ENCODE peak calls at places on chromosomes 16 and 17, in eight cellular contexts. J, T, B, Z, P, H, O and V are unnamed samples.

GRCh38 chr17:2222901-2223616 is 80.5 kb downstream of the SMG6 start:
- DNase-seq in O (no peak), J (no peak), Z (peak; percentile 74), H (peak; percentile 83), B (peak; percentile 95), P (peak; percentile 81), T (peak; percentile 73), V (no peak)

GRCh38 chr16:79997257-79997656 is 396.7 kb upstream of the MAF start:
- DNase-seq in P (no peak), H (peak; percentile 10), J (peak; percentile 72), Z (peak; percentile 42), O (no peak), T (peak; percentile 13), B (no peak), V (no peak)

GRCh38 chr16:82178352-82178751 is 8.3 kb upstream of the MPHOSPH6 start:
- DNase-seq in J (no peak), Z (no peak), O (no peak), P (no peak), H (no peak), T (no peak), B (no peak), V (no peak)

GRCh38 chr16:86889974-86890373 is 311.6 kb downstream of the FOXL1 start:
- DNase-seq in B (no peak), H (no peak), T (no peak), O (no peak), P (no peak), Z (no peak), J (no peak), V (no peak)

GRCh38 chr17:9473716-9474115 is 101.9 kb downstream of the STX8 start:
- DNase-seq in Z (peak; percentile 97), P (no peak), T (peak; percentile 58), J (no peak), O (no peak), H (peak; percentile 6), B (no peak), V (no peak)

GRCh38 chr16:7405166-7405565 is 72.5 kb downstream of the RBFOX1 start:
- DNase-seq in J (peak; percentile 83), P (no peak), B (no peak), H (no peak), O (peak; percentile 40), T (no peak), Z (no peak), V (no peak)

GRCh38 chr17:68455756-68456528 is 1.4 kb downstream of the WIPI1 start:
- DNase-seq in O (no peak), J (no peak), T (peak; percentile 95), Z (peak; percentile 94), B (no peak), H (peak; percentile 98), P (no peak), V (no peak)

GRCh38 chr17:64340557-64340956 is 50.1 kb downstream of the PECAM1 start:
- DNase-seq in O (no peak), J (no peak), Z (no peak), H (no peak), P (peak; percentile 58), T (no peak), B (no peak), V (no peak)

GRCh38 chr17:14245002-14245401 is 8.3 kb upstream of the CDRT15 start:
- DNase-seq in O (no peak), T (no peak), J (no peak), P (no peak), B (no peak), H (no peak), Z (no peak), V (no peak)

GRCh38 chr16:65355706-65356105 is 233.8 kb upstream of the CDH11 start:
- DNase-seq in B (no peak), P (no peak), Z (no peak), T (no peak), H (no peak), J (no peak), O (no peak), V (no peak)

GRCh38 chr16:4244254-4244812 is 2.5 kb upstream of the SRL start:
- DNase-seq in Z (no peak), O (no peak), B (peak; percentile 49), T (no peak), H (no peak), J (peak; percentile 84), P (no peak), V (no peak)

GRCh38 chr17:39393732-39394131 is 7.7 kb downstream of the FBXL20 start:
- DNase-seq in O (no peak), P (no peak), Z (peak; percentile 31), H (peak; percentile 15), B (no peak), T (peak; percentile 32), J (no peak), V (no peak)

DNA sequence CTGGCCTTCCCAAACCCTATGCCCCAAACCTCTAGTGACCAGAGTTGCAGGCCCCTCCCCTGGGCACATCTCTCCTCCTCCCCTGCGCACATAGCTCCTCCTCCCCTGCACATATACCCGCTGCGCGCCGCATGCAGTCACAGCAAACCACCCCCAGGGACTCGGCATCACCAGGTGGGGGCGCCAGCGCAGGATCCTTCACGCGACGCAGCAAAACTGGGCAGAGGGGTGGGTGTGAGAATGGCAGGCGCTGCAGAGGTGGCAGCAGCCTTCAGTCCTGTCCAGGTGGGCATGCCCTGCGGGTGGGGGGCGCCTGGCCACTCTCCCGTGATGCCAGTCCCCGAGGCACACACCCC is 5.6 kb downstream of the CORO6 start:
- DNase-seq in P (peak; percentile 90), T (peak; percentile 72), H (peak; percentile 79), Z (peak; percentile 65), J (peak; percentile 96), B (peak; percentile 94), O (peak; percentile 89), V (peak; percentile 79)
- TF ChIP-seq CTCF in P (peak; percentile 67), T (peak; percentile 58), H (peak; percentile 52), Z (peak; percentile 51), J (peak; percentile 76), B (peak; percentile 94), O (peak; percentile 36), V (peak; percentile 71)

DNA sequence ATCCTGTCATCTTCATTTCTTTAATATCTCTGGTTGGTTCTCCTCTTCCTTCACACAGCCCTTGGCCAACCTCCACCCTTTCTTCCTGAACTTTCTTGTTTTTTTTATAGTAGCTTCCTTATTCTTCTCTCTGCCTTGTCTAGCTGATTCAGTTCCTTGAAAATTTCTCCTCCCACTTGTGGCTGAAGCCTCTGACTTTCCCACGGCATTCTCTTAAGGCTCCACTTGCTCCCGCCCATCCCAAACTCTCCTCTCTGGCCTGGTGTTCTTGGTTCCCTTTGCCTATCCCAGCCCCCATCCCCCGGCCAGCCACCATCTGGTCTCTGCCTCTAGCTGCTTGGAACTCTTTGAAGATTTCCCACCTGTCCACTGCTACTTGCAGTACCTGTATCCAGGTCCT is 29.1 kb downstream of the NLRP1 start:
- DNase-seq in Z (peak; percentile 76), J (no peak), B (no peak), P (no peak), H (peak; percentile 33), O (no peak), T (peak; percentile 82), V (no peak)
- TF ChIP-seq CTCF in Z (no peak), J (no peak), B (no peak), P (no peak), H (no peak), O (no peak), T (no peak), V (no peak)

GRCh38 chr16:22813946-22814325 is at the start of gene HS3ST2:
- DNase-seq in T (peak; percentile 3), B (no peak), Z (peak; percentile 2), H (no peak), J (peak; percentile 91), O (no peak), P (peak; percentile 76), V (peak; percentile 73)

GRCh38 chr16:22814330-22815105 is 556 bp downstream of the HS3ST2 start:
- DNase-seq in P (no peak), Z (no peak), T (no peak), B (no peak), H (no peak), O (no peak), J (peak; percentile 83), V (no peak)

GRCh38 chr16:22816475-22816874 is 2.5 kb downstream of the HS3ST2 start:
- DNase-seq in H (no peak), J (no peak), O (no peak), B (no peak), P (peak; percentile 68), Z (no peak), T (no peak), V (no peak)

GRCh38 chr16:22815863-22816262 is 1.9 kb downstream of the HS3ST2 start:
- DNase-seq in T (no peak), Z (no peak), H (no peak), P (no peak), B (no peak), O (no peak), J (no peak), V (no peak)

DNA sequence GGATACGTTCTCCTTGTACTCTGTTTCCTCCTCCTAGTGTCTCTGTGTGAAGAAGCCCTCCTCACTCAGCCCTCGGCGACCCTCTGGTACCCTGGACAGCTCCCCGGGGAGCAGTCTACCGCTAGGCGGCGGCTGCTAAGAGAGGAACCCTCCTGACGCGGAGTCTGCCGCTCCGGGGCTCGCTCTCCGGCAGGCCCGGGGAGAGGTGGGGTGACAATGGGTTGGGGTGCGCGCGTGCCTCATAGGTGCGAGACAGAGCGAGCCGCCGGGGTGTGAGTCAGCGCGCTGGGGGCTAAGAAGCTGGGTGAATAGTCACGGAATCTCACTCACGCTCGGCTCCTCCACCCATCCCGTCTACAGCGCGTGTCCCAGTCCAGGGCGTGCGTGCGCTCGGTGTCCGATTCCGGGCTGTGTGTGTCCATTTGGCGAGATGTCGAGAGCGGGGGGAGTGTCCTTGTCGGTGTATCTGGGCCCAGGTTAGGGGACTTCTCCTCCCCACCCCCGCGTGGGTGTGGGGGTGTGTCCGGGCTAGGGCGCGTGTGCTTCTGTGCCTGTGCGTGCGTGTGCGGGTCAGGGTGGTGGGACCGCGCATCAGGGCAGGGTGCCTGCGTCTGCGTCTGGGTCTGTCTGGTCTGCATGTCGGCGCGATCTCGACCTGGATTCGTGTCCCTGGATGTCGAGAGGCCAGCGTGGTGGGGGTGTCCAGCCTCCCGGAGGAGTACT is 578 bp upstream of the HS3ST2 start:
- DNase-seq in P (peak; percentile 74), J (peak; percentile 97), B (no peak), O (peak; percentile 55), Z (peak; percentile 35), T (peak; percentile 27), H (peak; percentile 2), V (peak; percentile 84)
- TF ChIP-seq CTCF in P (peak; percentile 66), J (peak; percentile 99), B (peak; percentile 31), O (peak; percentile 66), Z (peak; percentile 66), T (peak; percentile 57), H (peak; percentile 59), V (peak; percentile 92)

DNA sequence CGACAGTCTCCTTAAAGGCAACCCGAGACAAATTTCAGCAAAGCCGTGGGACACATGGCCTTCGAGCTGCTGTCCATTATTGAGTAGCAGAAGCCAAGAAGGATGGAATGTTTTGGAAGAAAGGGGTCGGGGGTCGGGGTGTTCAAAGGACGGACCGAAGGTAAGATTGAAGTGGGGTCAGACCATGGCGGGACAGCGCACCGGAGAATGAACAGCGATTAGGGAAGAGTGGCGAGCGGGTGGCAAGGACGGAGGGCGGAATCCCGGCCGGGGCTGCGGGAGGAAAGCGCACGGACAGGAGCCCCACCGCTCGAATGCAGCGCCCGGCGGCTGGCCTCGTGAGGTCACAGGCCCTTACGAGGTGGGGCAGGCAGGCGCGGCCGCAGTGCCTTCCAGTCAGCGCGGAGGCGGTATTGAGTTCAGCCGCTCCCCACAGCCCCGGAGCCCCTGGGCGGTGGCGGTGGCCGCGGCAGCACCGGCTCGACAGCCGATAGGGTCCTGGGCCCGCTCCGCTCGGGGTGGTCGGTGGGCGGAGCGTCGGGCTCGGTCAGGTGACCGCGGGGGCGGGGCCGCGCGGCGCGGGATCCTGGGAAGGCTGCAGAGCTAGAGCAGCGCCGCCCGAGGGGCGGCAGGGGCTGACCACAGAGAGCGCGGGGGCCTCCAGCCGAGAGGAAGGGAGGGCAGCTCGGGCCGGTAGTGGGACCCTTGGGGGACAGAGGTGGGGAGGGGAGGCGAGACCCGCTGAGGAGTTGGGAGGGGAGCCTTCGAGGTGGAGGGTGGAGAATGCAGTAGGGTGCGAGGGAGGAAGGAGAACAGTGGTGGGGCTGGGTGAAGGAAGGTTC is at the start of gene EFCAB13:
- DNase-seq in P (peak; percentile 95), T (peak; percentile 86), H (peak; percentile 76), O (peak; percentile 93), J (peak; percentile 98), Z (peak; percentile 89), B (peak; percentile 85), V (peak; percentile 91)
- TF ChIP-seq CTCF in P (peak; percentile 51), T (no peak), H (no peak), O (peak; percentile 20), J (peak; percentile 65), Z (peak; percentile 2), B (peak; percentile 28), V (peak; percentile 50)